ENCODE peak calls at places on chromosome 12, in four cellular contexts. J is fibroblast of lung, N is PC-3, X is HCT116. K is an unnamed sample.
A peak's percentile ranks its signal among the peaks of the same experiment; 100 is the strongest.

GRCh38 chr12:104360157-104360556 is 56.6 kb downstream of the EID3 start:
- DNase-seq in J (no peak), N (no peak), X (no peak), K (no peak)

GRCh38 chr12:13242926-13243325 is 46.4 kb downstream of the EMP1 start:
- DNase-seq in J (no peak), N (no peak), X (no peak), K (no peak)

GRCh38 chr12:12715459-12716150 is 1.6 kb upstream of the CDKN1B start:
- DNase-seq in J (no peak), N (peak; percentile 5), X (no peak), K (peak; percentile 82)

GRCh38 chr12:121826318-121826954 is 22.6 kb downstream of the SETD1B start:
- DNase-seq in J (no peak), N (no peak), X (no peak), K (no peak)

GRCh38 chr12:58728397-58728796 is 191.9 kb downstream of the LRIG3 start:
- DNase-seq in J (no peak), N (peak; percentile 20), X (no peak), K (no peak)

GRCh38 chr12:52213541-52214420 is 19.3 kb upstream of the KRT7 start:
- DNase-seq in J (peak; percentile 78), N (peak; percentile 96), X (peak; percentile 82), K (peak; percentile 50)

GRCh38 chr12:92827836-92828431 is 101.2 kb downstream of the EEA1 start:
- DNase-seq in J (peak; percentile 74), N (peak; percentile 72), X (peak; percentile 28), K (peak; percentile 60)

GRCh38 chr12:26736563-26737486 is 96.2 kb downstream of the ITPR2 start:
- DNase-seq in J (peak; percentile 50), N (peak; percentile 88), X (no peak), K (no peak)

GRCh38 chr12:1888923-1889322 is 29.5 kb downstream of the CACNA2D4 start:
- DNase-seq in J (no peak), N (no peak), X (no peak), K (no peak)
- H3K9me3 ChIP-seq in J (no peaks in the 10 kb centered on the region), N (no peaks in the 10 kb centered on the region), X (no peaks in the 10 kb centered on the region), K (peaks cover 8% of the 10 kb centered on the region)

GRCh38 chr12:42336286-42336685 is 10.3 kb downstream of the PPHLN1 start:
- DNase-seq in J (no peak), N (no peak), X (no peak), K (no peak)

GRCh38 chr12:42326466-42327226 is 679 bp downstream of the PPHLN1 start:
- DNase-seq in J (peak; percentile 32), N (peak; percentile 21), X (no peak), K (peak; percentile 26)

GRCh38 chr12:42338280-42338679 is 12.3 kb downstream of the PPHLN1 start:
- DNase-seq in J (no peak), N (no peak), X (no peak), K (no peak)

GRCh38 chr12:42327227-42327590 is 1.2 kb downstream of the PPHLN1 start:
- DNase-seq in J (no peak), N (no peak), X (no peak), K (no peak)

DNA sequence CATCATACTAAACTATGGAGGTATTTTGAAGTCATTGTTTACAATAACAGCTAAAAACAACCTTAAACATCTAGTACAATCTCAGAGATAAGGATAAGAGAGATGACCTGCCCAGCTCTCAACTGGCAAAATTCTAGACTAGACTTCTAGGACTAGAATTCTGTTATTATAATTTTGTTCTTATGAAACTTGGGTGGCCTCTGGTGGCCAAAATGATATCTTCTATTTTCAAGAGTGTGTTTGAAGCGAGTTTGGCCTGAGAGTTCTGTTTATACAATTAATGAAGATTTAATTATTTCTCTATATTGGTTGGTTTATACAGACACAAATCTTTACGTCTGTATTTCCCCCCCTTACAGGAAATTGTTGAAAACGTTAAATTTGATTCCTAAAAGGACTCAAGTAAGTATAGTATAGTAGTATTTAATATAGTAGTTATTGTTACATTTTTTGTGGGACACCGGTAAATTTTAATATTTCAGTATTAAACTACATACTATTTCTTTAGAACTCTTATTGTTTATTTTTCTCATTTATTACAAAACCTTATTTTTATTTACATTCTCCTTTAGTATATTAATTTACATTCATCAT is 6.4 kb downstream of the PPHLN1 start:
- DNase-seq in J (peak; percentile 67), N (peak; percentile 67), X (peak; percentile 29), K (no peak)
- H3K79me2 ChIP-seq in J (peaks cover 64% of the 10 kb centered on the region), N (peaks cover 86% of the 10 kb centered on the region), X (peaks cover 97% of the 10 kb centered on the region), K (peaks cover 91% of the 10 kb centered on the region)

GRCh38 chr12:131896811-131897270 is 2.4 kb downstream of the ULK1 start:
- DNase-seq in J (no peak), N (no peak), X (no peak), K (peak; percentile 86)
- H3K9ac ChIP-seq in J (no peak overlapping the region), N (peak overlapping the region; percentile 79), X (peak overlapping the region; percentile 71), K (peak overlapping the region; percentile 68)

GRCh38 chr12:124147579-124147978 is 147.3 kb upstream of the RFLNA start:
- DNase-seq in J (no peak), N (no peak), X (no peak), K (no peak)

GRCh38 chr12:124147030-124147429 is 147.9 kb upstream of the RFLNA start:
- DNase-seq in J (no peak), N (no peak), X (no peak), K (no peak)

GRCh38 chr12:124150176-124150575 is 144.7 kb upstream of the RFLNA start:
- DNase-seq in J (no peak), N (no peak), X (no peak), K (no peak)

GRCh38 chr12:124148481-124148880 is 146.4 kb upstream of the RFLNA start:
- DNase-seq in J (no peak), N (no peak), X (no peak), K (no peak)

GRCh38 chr12:124149287-124149686 is 145.6 kb upstream of the RFLNA start:
- DNase-seq in J (no peak), N (no peak), X (no peak), K (no peak)
- H3K9me3 ChIP-seq in J (no peaks in the 10 kb centered on the region), N (no peaks in the 10 kb centered on the region), X (no peaks in the 10 kb centered on the region), K (no peaks in the 10 kb centered on the region)